ENCODE peak calls at places on chromosomes 13 and 19, in nine cellular contexts. P, Q, T, E, F, M, V, R and K are unnamed samples.

GRCh38 chr19:1627194-1627593 is 21.9 kb upstream of the UQCR11 start:
- DNase-seq in P (no peak), Q (no peak), T (no peak), E (no peak), F (no peak), M (no peak), V (no peak), R (no peak), K (no peak)

GRCh38 chr19:42419309-42419708 is 7.9 kb downstream of the LIPE start:
- DNase-seq in P (no peak), Q (no peak), T (no peak), E (no peak), F (no peak), M (no peak), V (no peak), R (no peak), K (no peak)

GRCh38 chr19:45929247-45929646 is 14.7 kb upstream of the NANOS2 start:
- DNase-seq in P (no peak), Q (no peak), T (no peak), E (no peak), F (no peak), M (no peak), V (no peak), R (no peak), K (no peak)

GRCh38 chr13:30132623-30133553 is 174.5 kb downstream of the KATNAL1 start:
- DNase-seq in P (peak), Q (peak), T (peak), E (peak), F (peak), M (peak), V (peak), R (peak), K (peak)

GRCh38 chr19:56076413-56076998 is 44.6 kb downstream of the ZNF787 start:
- DNase-seq in P (no peak), Q (peak), T (peak), E (no peak), F (peak), M (no peak), V (peak), R (peak), K (peak)

GRCh38 chr19:17469092-17469370 is 1.3 kb upstream of the SLC27A1 start:
- DNase-seq in P (no peak), Q (no peak), T (no peak), E (no peak), F (no peak), M (no peak), V (no peak), R (no peak), K (no peak)

GRCh38 chr19:35248310-35249145 is at the start of gene LSR:
- DNase-seq in P (peak), Q (peak), T (no peak), E (no peak), F (no peak), M (peak), V (no peak), R (peak), K (peak)

GRCh38 chr19:17889609-17890214 is 18.0 kb downstream of the SLC5A5 start:
- DNase-seq in P (no peak), Q (peak), T (peak), E (no peak), F (peak), M (peak), V (peak), R (no peak), K (no peak)

GRCh38 chr13:106348032-106348431 is 187.4 kb downstream of the EFNB2 start:
- DNase-seq in P (no peak), Q (peak), T (no peak), E (no peak), F (peak), M (no peak), V (peak), R (no peak), K (no peak)

GRCh38 chr13:44465318-44465717 is 91.7 kb downstream of the SERP2 start:
- DNase-seq in P (no peak), Q (no peak), T (no peak), E (no peak), F (peak), M (no peak), V (no peak), R (no peak), K (no peak)

GRCh38 chr19:48498576-48498879 is 13.1 kb downstream of the LMTK3 start:
- DNase-seq in P (no peak), Q (no peak), T (no peak), E (no peak), F (no peak), M (no peak), V (no peak), R (no peak), K (no peak)

GRCh38 chr13:33891196-33891742 is 73.3 kb downstream of the RFC3 start:
- DNase-seq in P (no peak), Q (no peak), T (no peak), E (no peak), F (no peak), M (no peak), V (no peak), R (no peak), K (no peak)

GRCh38 chr13:103039183-103039582 is 27.0 kb downstream of the SLC10A2 start:
- DNase-seq in P (no peak), Q (no peak), T (no peak), E (no peak), F (no peak), M (no peak), V (no peak), R (no peak), K (no peak)

GRCh38 chr13:102089177-102089576 is 312.7 kb downstream of the FGF14 start:
- DNase-seq in P (no peak), Q (no peak), T (no peak), E (no peak), F (peak), M (no peak), V (no peak), R (no peak), K (no peak)

GRCh38 chr19:45008554-45008953 is 7.3 kb downstream of the RELB start:
- DNase-seq in P (no peak), Q (no peak), T (no peak), E (no peak), F (no peak), M (peak), V (no peak), R (no peak), K (no peak)

GRCh38 chr13:112685856-112686255 is 4.0 kb upstream of the ATP11A start:
- DNase-seq in P (no peak), Q (no peak), T (no peak), E (no peak), F (no peak), M (peak), V (no peak), R (no peak), K (no peak)

GRCh38 chr13:74287672-74288169 is 153.5 kb upstream of the KLF12 start:
- DNase-seq in P (peak), Q (peak), T (peak), E (peak), F (peak), M (peak), V (peak), R (peak), K (peak)

GRCh38 chr19:13401388-13401787 is 104.9 kb downstream of the CACNA1A start:
- DNase-seq in P (no peak), Q (no peak), T (no peak), E (no peak), F (peak), M (peak), V (peak), R (no peak), K (no peak)

GRCh38 chr13:40153516-40153915 is 498.1 kb downstream of the COG6 start:
- DNase-seq in P (no peak), Q (no peak), T (no peak), E (no peak), F (no peak), M (no peak), V (no peak), R (no peak), K (no peak)

GRCh38 chr13:50344717-50345116 is 329.5 kb downstream of the KCNRG start:
- DNase-seq in P (no peak), Q (no peak), T (no peak), E (no peak), F (no peak), M (no peak), V (no peak), R (no peak), K (no peak)

GRCh38 chr13:100349594-100349993 is 239.0 kb downstream of the GGACT start:
- DNase-seq in P (no peak), Q (no peak), T (no peak), E (no peak), F (no peak), M (no peak), V (no peak), R (no peak), K (no peak)

GRCh38 chr13:52454459-52454824 is 836 bp upstream of the CKAP2 start:
- DNase-seq in P (no peak), Q (peak), T (no peak), E (no peak), F (no peak), M (peak), V (no peak), R (no peak), K (no peak)

GRCh38 chr13:98977568-98978270 is at the start of gene DOCK9:
- DNase-seq in P (no peak), Q (peak), T (peak), E (no peak), F (peak), M (peak), V (peak), R (no peak), K (no peak)

GRCh38 chr19:33740811-33741396 is 55.8 kb upstream of the KCTD15 start:
- DNase-seq in P (no peak), Q (peak), T (peak), E (no peak), F (peak), M (peak), V (peak), R (peak), K (no peak)